ENCODE peak calls at places on chromosomes 13 and 19, in seven cellular contexts. One of them, this sample, is unnamed.

GRCh38 chr13:40943073-40943472 is 76.0 kb downstream of the ELF1 start:
- DNase-seq in hepatocyte: no peak
- DNase-seq in ecto neural progenitor cell: no peak
- DNase-seq in HEK293T: no peak
- DNase-seq in lung microvascular endothelial cell: peak
- DNase-seq in left ventricle myocardium inferior: no peak
- DNase-seq in stimulated activated CD4-positive, alpha-beta T cell treated with anti-CD3 and anti-CD28 coated beads, TNF-alpha, amount 100 ng/mL, for 48 hours: no peak
- DNase-seq in this sample: no peak

GRCh38 chr13:98485561-98485960 is 91.3 kb downstream of the STK24 start:
- DNase-seq in stimulated activated CD4-positive, alpha-beta T cell treated with anti-CD3 and anti-CD28 coated beads, TNF-alpha, amount 100 ng/mL, for 48 hours: no peak
- DNase-seq in ecto neural progenitor cell: no peak
- DNase-seq in HEK293T: no peak
- DNase-seq in hepatocyte: no peak
- DNase-seq in lung microvascular endothelial cell: no peak
- DNase-seq in left ventricle myocardium inferior: no peak
- DNase-seq in this sample: no peak

GRCh38 chr13:43522788-43523187 is 264.0 kb downstream of the ENOX1 start:
- DNase-seq in hepatocyte: no peak
- DNase-seq in HEK293T: no peak
- DNase-seq in ecto neural progenitor cell: no peak
- DNase-seq in stimulated activated CD4-positive, alpha-beta T cell treated with anti-CD3 and anti-CD28 coated beads, TNF-alpha, amount 100 ng/mL, for 48 hours: no peak
- DNase-seq in left ventricle myocardium inferior: no peak
- DNase-seq in lung microvascular endothelial cell: no peak
- DNase-seq in this sample: no peak

GRCh38 chr13:32984857-32985626 is 31.2 kb upstream of the KL start:
- DNase-seq in left ventricle myocardium inferior: no peak
- DNase-seq in stimulated activated CD4-positive, alpha-beta T cell treated with anti-CD3 and anti-CD28 coated beads, TNF-alpha, amount 100 ng/mL, for 48 hours: no peak
- DNase-seq in ecto neural progenitor cell: no peak
- DNase-seq in HEK293T: no peak
- DNase-seq in hepatocyte: no peak
- DNase-seq in lung microvascular endothelial cell: no peak
- DNase-seq in this sample: no peak

GRCh38 chr19:17025361-17025760 is 1.2 kb downstream of the CPAMD8 start:
- DNase-seq in hepatocyte: no peak
- DNase-seq in lung microvascular endothelial cell: no peak
- DNase-seq in left ventricle myocardium inferior: no peak
- DNase-seq in ecto neural progenitor cell: no peak
- DNase-seq in stimulated activated CD4-positive, alpha-beta T cell treated with anti-CD3 and anti-CD28 coated beads, TNF-alpha, amount 100 ng/mL, for 48 hours: no peak
- DNase-seq in HEK293T: no peak
- DNase-seq in this sample: no peak

GRCh38 chr13:81116461-81117282 is 775.7 kb upstream of the SPRY2 start:
- DNase-seq in stimulated activated CD4-positive, alpha-beta T cell treated with anti-CD3 and anti-CD28 coated beads, TNF-alpha, amount 100 ng/mL, for 48 hours: no peak
- DNase-seq in left ventricle myocardium inferior: no peak
- DNase-seq in hepatocyte: no peak
- DNase-seq in HEK293T: no peak
- DNase-seq in lung microvascular endothelial cell: no peak
- DNase-seq in ecto neural progenitor cell: no peak
- DNase-seq in this sample: no peak

GRCh38 chr13:73421310-73421912 is 362.6 kb downstream of the KLF5 start:
- DNase-seq in lung microvascular endothelial cell: no peak
- DNase-seq in stimulated activated CD4-positive, alpha-beta T cell treated with anti-CD3 and anti-CD28 coated beads, TNF-alpha, amount 100 ng/mL, for 48 hours: peak
- DNase-seq in hepatocyte: no peak
- DNase-seq in ecto neural progenitor cell: no peak
- DNase-seq in HEK293T: no peak
- DNase-seq in left ventricle myocardium inferior: no peak
- DNase-seq in this sample: no peak

GRCh38 chr19:4327877-4328242 is 10.8 kb downstream of the STAP2 start:
- DNase-seq in HEK293T: no peak
- DNase-seq in ecto neural progenitor cell: no peak
- DNase-seq in left ventricle myocardium inferior: no peak
- DNase-seq in hepatocyte: no peak
- DNase-seq in lung microvascular endothelial cell: no peak
- DNase-seq in stimulated activated CD4-positive, alpha-beta T cell treated with anti-CD3 and anti-CD28 coated beads, TNF-alpha, amount 100 ng/mL, for 48 hours: no peak
- DNase-seq in this sample: no peak

GRCh38 chr19:27719034-27719433 is 1493.9 kb downstream of the UQCRFS1 start:
- DNase-seq in left ventricle myocardium inferior: no peak
- DNase-seq in hepatocyte: no peak
- DNase-seq in ecto neural progenitor cell: no peak
- DNase-seq in lung microvascular endothelial cell: no peak
- DNase-seq in HEK293T: no peak
- DNase-seq in stimulated activated CD4-positive, alpha-beta T cell treated with anti-CD3 and anti-CD28 coated beads, TNF-alpha, amount 100 ng/mL, for 48 hours: no peak
- DNase-seq in this sample: no peak

GRCh38 chr19:50957587-50957986 is 4.7 kb upstream of the KLK5 start:
- DNase-seq in lung microvascular endothelial cell: no peak
- DNase-seq in stimulated activated CD4-positive, alpha-beta T cell treated with anti-CD3 and anti-CD28 coated beads, TNF-alpha, amount 100 ng/mL, for 48 hours: no peak
- DNase-seq in HEK293T: no peak
- DNase-seq in left ventricle myocardium inferior: no peak
- DNase-seq in hepatocyte: no peak
- DNase-seq in ecto neural progenitor cell: no peak
- DNase-seq in this sample: no peak

GRCh38 chr19:38270587-38271167 is 6.3 kb downstream of the SPINT2 start:
- DNase-seq in HEK293T: no peak
- DNase-seq in hepatocyte: no peak
- DNase-seq in ecto neural progenitor cell: no peak
- DNase-seq in left ventricle myocardium inferior: no peak
- DNase-seq in stimulated activated CD4-positive, alpha-beta T cell treated with anti-CD3 and anti-CD28 coated beads, TNF-alpha, amount 100 ng/mL, for 48 hours: no peak
- DNase-seq in lung microvascular endothelial cell: no peak
- DNase-seq in this sample: no peak

GRCh38 chr19:35766571-35767104 is 8.7 kb downstream of the PROSER3 start:
- DNase-seq in stimulated activated CD4-positive, alpha-beta T cell treated with anti-CD3 and anti-CD28 coated beads, TNF-alpha, amount 100 ng/mL, for 48 hours: no peak
- DNase-seq in hepatocyte: no peak
- DNase-seq in left ventricle myocardium inferior: no peak
- DNase-seq in HEK293T: no peak
- DNase-seq in ecto neural progenitor cell: peak
- DNase-seq in lung microvascular endothelial cell: no peak
- DNase-seq in this sample: no peak

GRCh38 chr13:45786293-45786920 is 65.1 kb downstream of the SIAH3 start:
- DNase-seq in lung microvascular endothelial cell: no peak
- DNase-seq in stimulated activated CD4-positive, alpha-beta T cell treated with anti-CD3 and anti-CD28 coated beads, TNF-alpha, amount 100 ng/mL, for 48 hours: no peak
- DNase-seq in HEK293T: no peak
- DNase-seq in hepatocyte: no peak
- DNase-seq in ecto neural progenitor cell: no peak
- DNase-seq in left ventricle myocardium inferior: no peak
- DNase-seq in this sample: no peak

GRCh38 chr13:101397742-101398141 is 18.6 kb downstream of the NALCN start:
- DNase-seq in hepatocyte: no peak
- DNase-seq in left ventricle myocardium inferior: no peak
- DNase-seq in lung microvascular endothelial cell: peak
- DNase-seq in stimulated activated CD4-positive, alpha-beta T cell treated with anti-CD3 and anti-CD28 coated beads, TNF-alpha, amount 100 ng/mL, for 48 hours: no peak
- DNase-seq in ecto neural progenitor cell: no peak
- DNase-seq in HEK293T: no peak
- DNase-seq in this sample: no peak

GRCh38 chr19:29751932-29752331 is 36.9 kb upstream of the C19orf12 start:
- DNase-seq in ecto neural progenitor cell: no peak
- DNase-seq in left ventricle myocardium inferior: no peak
- DNase-seq in stimulated activated CD4-positive, alpha-beta T cell treated with anti-CD3 and anti-CD28 coated beads, TNF-alpha, amount 100 ng/mL, for 48 hours: no peak
- DNase-seq in hepatocyte: no peak
- DNase-seq in lung microvascular endothelial cell: no peak
- DNase-seq in HEK293T: no peak
- DNase-seq in this sample: no peak

GRCh38 chr13:109163052-109163413 is 533.6 kb downstream of the MYO16 start:
- DNase-seq in hepatocyte: no peak
- DNase-seq in stimulated activated CD4-positive, alpha-beta T cell treated with anti-CD3 and anti-CD28 coated beads, TNF-alpha, amount 100 ng/mL, for 48 hours: no peak
- DNase-seq in ecto neural progenitor cell: no peak
- DNase-seq in left ventricle myocardium inferior: no peak
- DNase-seq in HEK293T: no peak
- DNase-seq in lung microvascular endothelial cell: no peak
- DNase-seq in this sample: no peak

GRCh38 chr13:25678398-25678797 is 306.6 kb downstream of the ATP8A2 start:
- DNase-seq in HEK293T: no peak
- DNase-seq in ecto neural progenitor cell: no peak
- DNase-seq in stimulated activated CD4-positive, alpha-beta T cell treated with anti-CD3 and anti-CD28 coated beads, TNF-alpha, amount 100 ng/mL, for 48 hours: no peak
- DNase-seq in left ventricle myocardium inferior: no peak
- DNase-seq in lung microvascular endothelial cell: no peak
- DNase-seq in hepatocyte: no peak
- DNase-seq in this sample: no peak

GRCh38 chr13:46100191-46100877 is 4.5 kb downstream of the CPB2 start:
- DNase-seq in ecto neural progenitor cell: no peak
- DNase-seq in stimulated activated CD4-positive, alpha-beta T cell treated with anti-CD3 and anti-CD28 coated beads, TNF-alpha, amount 100 ng/mL, for 48 hours: no peak
- DNase-seq in HEK293T: no peak
- DNase-seq in hepatocyte: no peak
- DNase-seq in left ventricle myocardium inferior: no peak
- DNase-seq in lung microvascular endothelial cell: peak
- DNase-seq in this sample: no peak

GRCh38 chr19:11014403-11014911 is 53.6 kb downstream of the SMARCA4 start:
- DNase-seq in HEK293T: no peak
- DNase-seq in left ventricle myocardium inferior: no peak
- DNase-seq in lung microvascular endothelial cell: no peak
- DNase-seq in ecto neural progenitor cell: no peak
- DNase-seq in stimulated activated CD4-positive, alpha-beta T cell treated with anti-CD3 and anti-CD28 coated beads, TNF-alpha, amount 100 ng/mL, for 48 hours: no peak
- DNase-seq in hepatocyte: no peak
- DNase-seq in this sample: no peak

GRCh38 chr13:23867027-23867491 is 22.1 kb downstream of the MIPEP start:
- DNase-seq in stimulated activated CD4-positive, alpha-beta T cell treated with anti-CD3 and anti-CD28 coated beads, TNF-alpha, amount 100 ng/mL, for 48 hours: no peak
- DNase-seq in HEK293T: no peak
- DNase-seq in ecto neural progenitor cell: no peak
- DNase-seq in hepatocyte: peak
- DNase-seq in left ventricle myocardium inferior: no peak
- DNase-seq in lung microvascular endothelial cell: no peak
- DNase-seq in this sample: no peak

GRCh38 chr13:113855012-113855921 is 8.6 kb downstream of the GAS6 start:
- DNase-seq in ecto neural progenitor cell: peak
- DNase-seq in lung microvascular endothelial cell: no peak
- DNase-seq in stimulated activated CD4-positive, alpha-beta T cell treated with anti-CD3 and anti-CD28 coated beads, TNF-alpha, amount 100 ng/mL, for 48 hours: no peak
- DNase-seq in HEK293T: no peak
- DNase-seq in hepatocyte: no peak
- DNase-seq in left ventricle myocardium inferior: peak
- DNase-seq in this sample: no peak

GRCh38 chr19:34995551-34995950 is 4.6 kb upstream of the GRAMD1A start:
- DNase-seq in stimulated activated CD4-positive, alpha-beta T cell treated with anti-CD3 and anti-CD28 coated beads, TNF-alpha, amount 100 ng/mL, for 48 hours: no peak
- DNase-seq in ecto neural progenitor cell: no peak
- DNase-seq in hepatocyte: no peak
- DNase-seq in lung microvascular endothelial cell: no peak
- DNase-seq in HEK293T: no peak
- DNase-seq in left ventricle myocardium inferior: no peak
- DNase-seq in this sample: no peak

GRCh38 chr19:5313307-5313706 is 27.3 kb downstream of the PTPRS start:
- DNase-seq in HEK293T: no peak
- DNase-seq in hepatocyte: no peak
- DNase-seq in stimulated activated CD4-positive, alpha-beta T cell treated with anti-CD3 and anti-CD28 coated beads, TNF-alpha, amount 100 ng/mL, for 48 hours: no peak
- DNase-seq in lung microvascular endothelial cell: peak
- DNase-seq in left ventricle myocardium inferior: no peak
- DNase-seq in ecto neural progenitor cell: no peak
- DNase-seq in this sample: no peak

GRCh38 chr13:97934590-97934989 is 18.9 kb upstream of the IPO5 start:
- DNase-seq in hepatocyte: no peak
- DNase-seq in left ventricle myocardium inferior: no peak
- DNase-seq in lung microvascular endothelial cell: no peak
- DNase-seq in HEK293T: no peak
- DNase-seq in stimulated activated CD4-positive, alpha-beta T cell treated with anti-CD3 and anti-CD28 coated beads, TNF-alpha, amount 100 ng/mL, for 48 hours: no peak
- DNase-seq in ecto neural progenitor cell: no peak
- DNase-seq in this sample: no peak

GRCh38 chr13:98557934-98558630 is 18.8 kb downstream of the STK24 start:
- DNase-seq in stimulated activated CD4-positive, alpha-beta T cell treated with anti-CD3 and anti-CD28 coated beads, TNF-alpha, amount 100 ng/mL, for 48 hours: no peak
- DNase-seq in hepatocyte: no peak
- DNase-seq in HEK293T: no peak
- DNase-seq in ecto neural progenitor cell: no peak
- DNase-seq in lung microvascular endothelial cell: no peak
- DNase-seq in left ventricle myocardium inferior: no peak
- DNase-seq in this sample: no peak

GRCh38 chr19:21519488-21519887 is 14.1 kb downstream of the ZNF429 start:
- DNase-seq in stimulated activated CD4-positive, alpha-beta T cell treated with anti-CD3 and anti-CD28 coated beads, TNF-alpha, amount 100 ng/mL, for 48 hours: no peak
- DNase-seq in lung microvascular endothelial cell: peak
- DNase-seq in ecto neural progenitor cell: no peak
- DNase-seq in hepatocyte: no peak
- DNase-seq in left ventricle myocardium inferior: no peak
- DNase-seq in HEK293T: no peak
- DNase-seq in this sample: no peak

GRCh38 chr13:113964251-113964995 is 9.5 kb downstream of the C13orf46 start:
- DNase-seq in left ventricle myocardium inferior: peak
- DNase-seq in HEK293T: no peak
- DNase-seq in lung microvascular endothelial cell: no peak
- DNase-seq in hepatocyte: no peak
- DNase-seq in ecto neural progenitor cell: no peak
- DNase-seq in stimulated activated CD4-positive, alpha-beta T cell treated with anti-CD3 and anti-CD28 coated beads, TNF-alpha, amount 100 ng/mL, for 48 hours: no peak
- DNase-seq in this sample: no peak

GRCh38 chr13:105202384-105202783 is 1333.1 kb downstream of the EFNB2 start:
- DNase-seq in hepatocyte: peak
- DNase-seq in left ventricle myocardium inferior: no peak
- DNase-seq in stimulated activated CD4-positive, alpha-beta T cell treated with anti-CD3 and anti-CD28 coated beads, TNF-alpha, amount 100 ng/mL, for 48 hours: no peak
- DNase-seq in HEK293T: peak
- DNase-seq in lung microvascular endothelial cell: peak
- DNase-seq in ecto neural progenitor cell: no peak
- DNase-seq in this sample: peak

GRCh38 chr13:110824901-110825300 is 90.0 kb downstream of the ANKRD10 start:
- DNase-seq in left ventricle myocardium inferior: no peak
- DNase-seq in HEK293T: no peak
- DNase-seq in stimulated activated CD4-positive, alpha-beta T cell treated with anti-CD3 and anti-CD28 coated beads, TNF-alpha, amount 100 ng/mL, for 48 hours: no peak
- DNase-seq in lung microvascular endothelial cell: no peak
- DNase-seq in ecto neural progenitor cell: no peak
- DNase-seq in hepatocyte: no peak
- DNase-seq in this sample: no peak

GRCh38 chr13:39379118-39379517 is 223.9 kb downstream of the LHFPL6 start:
- DNase-seq in stimulated activated CD4-positive, alpha-beta T cell treated with anti-CD3 and anti-CD28 coated beads, TNF-alpha, amount 100 ng/mL, for 48 hours: no peak
- DNase-seq in left ventricle myocardium inferior: no peak
- DNase-seq in hepatocyte: no peak
- DNase-seq in ecto neural progenitor cell: no peak
- DNase-seq in lung microvascular endothelial cell: no peak
- DNase-seq in HEK293T: no peak
- DNase-seq in this sample: no peak

This sample was measured in neuronal stem cell.